ENCODE peak calls at places on chromosomes 1 and 21, in nine cellular contexts. V is ELR, K is NCI-H146, Z is hypothalamus, Q is ELF-1, F is amygdala, T is WTC11, I is SW 1271, M is GM06990. L is an unnamed sample.

GRCh38 chr1:29344336-29344735 is 108.0 kb downstream of the PTPRU start:
- DNase-seq in K (peak), Z (no peak), V (no peak), I (no peak), M (no peak), Q (no peak), F (no peak), T (no peak), L (no peak)

GRCh38 chr1:7888248-7889010 is 35.6 kb upstream of the UTS2 start:
- DNase-seq in T (no peak), I (no peak), F (no peak), K (no peak), V (peak), M (no peak), Z (no peak), Q (no peak), L (no peak)

GRCh38 chr1:244340396-244340795 is 111.3 kb downstream of the ADSS2 start:
- DNase-seq in V (no peak), Q (peak), K (no peak), T (peak), F (no peak), M (no peak), Z (no peak), I (no peak), L (no peak)

GRCh38 chr1:54052470-54052933 is 502 bp downstream of the TMEM59 start:
- DNase-seq in F (peak), Z (peak), I (peak), T (peak), M (no peak), Q (peak), K (peak), V (peak), L (no peak)

GRCh38 chr1:195097316-195097715 is 1510.9 kb downstream of the KCNT2 start:
- DNase-seq in K (no peak), Z (no peak), Q (no peak), I (no peak), M (no peak), T (no peak), V (peak), F (no peak), L (no peak)

GRCh38 chr1:213122514-213122929 is 71.5 kb downstream of the RPS6KC1 start:
- DNase-seq in Z (no peak), I (peak), F (no peak), Q (no peak), K (peak), V (peak), T (no peak), M (peak), L (no peak)

GRCh38 chr1:16717174-16718108 is 22.9 kb upstream of the RNU1-4 start:
- DNase-seq in I (no peak), Z (no peak), M (no peak), F (no peak), K (no peak), T (peak), V (no peak), Q (peak), L (no peak)

GRCh38 chr21:37529649-37530048 is 163.1 kb downstream of the DYRK1A start:
- DNase-seq in K (no peak), I (no peak), M (no peak), F (no peak), Z (no peak), V (no peak), Q (no peak), T (no peak), L (no peak)

GRCh38 chr1:97254731-97255463 is 533.3 kb downstream of the PTBP2 start:
- DNase-seq in M (peak), I (no peak), V (no peak), F (no peak), Z (no peak), Q (no peak), T (no peak), K (no peak), L (no peak)

GRCh38 chr1:2788506-2789163 is 12.9 kb downstream of the TTC34 start:
- DNase-seq in Q (peak), I (no peak), Z (no peak), K (no peak), F (peak), T (no peak), M (no peak), V (no peak), L (no peak)

GRCh38 chr1:29643838-29644440 is 407.6 kb downstream of the PTPRU start:
- DNase-seq in M (no peak), T (no peak), I (no peak), K (no peak), Z (no peak), Q (no peak), F (no peak), V (no peak), L (no peak)

GRCh38 chr1:55700359-55701130 is 485.4 kb upstream of the USP24 start:
- DNase-seq in Q (no peak), Z (no peak), T (no peak), K (no peak), M (no peak), I (no peak), F (no peak), V (peak), L (no peak)

GRCh38 chr1:50959913-50960844 is at the start of gene FAF1:
- DNase-seq in M (peak), Q (peak), K (peak), F (peak), T (peak), V (peak), Z (peak), I (peak), L (peak)

GRCh38 chr1:172897738-172898137 is 153.0 kb downstream of the TNFSF18 start:
- DNase-seq in I (peak), T (no peak), F (no peak), V (peak), K (no peak), Q (no peak), M (no peak), Z (no peak), L (no peak)

GRCh38 chr1:9539829-9540550 is 725 bp downstream of the SLC25A33 start:
- DNase-seq in I (peak), V (peak), F (peak), Q (peak), T (peak), K (peak), M (peak), Z (peak), L (peak)

GRCh38 chr21:38178653-38179503 is 77.9 kb upstream of the KCNJ15 start:
- DNase-seq in F (no peak), I (no peak), M (no peak), V (no peak), Z (no peak), Q (no peak), T (no peak), K (no peak), L (no peak)

GRCh38 chr1:165564561-165564960 is 20.8 kb downstream of the LRRC52 start:
- DNase-seq in Q (no peak), F (no peak), Z (no peak), I (no peak), M (no peak), V (no peak), T (no peak), K (no peak), L (no peak)

GRCh38 chr1:171446396-171446795 is 38.9 kb upstream of the PRRC2C start:
- DNase-seq in M (no peak), V (no peak), F (no peak), Q (no peak), K (no peak), Z (no peak), T (no peak), I (no peak), L (no peak)

GRCh38 chr1:5980314-5981008 is 11.8 kb downstream of the NPHP4 start:
- DNase-seq in M (no peak), T (peak), I (no peak), V (peak), Q (peak), Z (no peak), F (peak), K (peak), L (no peak)

GRCh38 chr1:12083766-12084165 is 20.7 kb downstream of the TNFRSF8 start:
- DNase-seq in Q (no peak), F (no peak), T (no peak), M (no peak), K (no peak), Z (no peak), I (no peak), V (peak), L (no peak)

GRCh38 chr1:212285685-212286436 is 651 bp downstream of the PPP2R5A start:
- DNase-seq in Z (peak), M (peak), I (no peak), Q (peak), V (peak), T (peak), K (peak), F (peak), L (peak)

L was measured in substantia nigra.